ENCODE peak calls at places on chromosomes 3 and 15, in five cellular contexts. X is body of pancreas, J is Caco-2, O is A549, Q is astrocyte of the spinal cord. Y is an unnamed sample.

GRCh38 chr3:147415337-147415736 is 6.2 kb downstream of the ZIC1 start:
- DNase-seq in X (no peak), J (no peak), O (no peak), Q (no peak), Y (no peak)

GRCh38 chr3:120816728-120817127 is 74.2 kb downstream of the GTF2E1 start:
- DNase-seq in X (peak), J (no peak), O (no peak), Q (no peak), Y (no peak)

GRCh38 chr15:39628131-39628482 is 47.2 kb downstream of the THBS1 start:
- DNase-seq in X (peak), J (peak), O (no peak), Q (no peak), Y (no peak)

GRCh38 chr15:96789999-96790398 is 459.5 kb downstream of the NR2F2 start:
- DNase-seq in X (no peak), J (no peak), O (no peak), Q (no peak), Y (no peak)

GRCh38 chr3:126135056-126135397 is 45.4 kb downstream of the ALDH1L1 start:
- DNase-seq in X (peak), J (no peak), O (no peak), Q (no peak), Y (no peak)

GRCh38 chr15:85027033-85027380 is 45.4 kb downstream of the PDE8A start:
- DNase-seq in X (no peak), J (no peak), O (no peak), Q (no peak), Y (peak)

GRCh38 chr15:61974759-61975158 is 85.5 kb downstream of the VPS13C start:
- DNase-seq in X (no peak), J (no peak), O (no peak), Q (no peak), Y (no peak)

GRCh38 chr3:129950318-129951046 is 24.0 kb upstream of the TRH start:
- DNase-seq in X (peak), J (no peak), O (no peak), Q (no peak), Y (no peak)

GRCh38 chr3:123400169-123400568 is 48.7 kb downstream of the ADCY5 start:
- DNase-seq in X (no peak), J (no peak), O (no peak), Q (no peak), Y (no peak)

DNA sequence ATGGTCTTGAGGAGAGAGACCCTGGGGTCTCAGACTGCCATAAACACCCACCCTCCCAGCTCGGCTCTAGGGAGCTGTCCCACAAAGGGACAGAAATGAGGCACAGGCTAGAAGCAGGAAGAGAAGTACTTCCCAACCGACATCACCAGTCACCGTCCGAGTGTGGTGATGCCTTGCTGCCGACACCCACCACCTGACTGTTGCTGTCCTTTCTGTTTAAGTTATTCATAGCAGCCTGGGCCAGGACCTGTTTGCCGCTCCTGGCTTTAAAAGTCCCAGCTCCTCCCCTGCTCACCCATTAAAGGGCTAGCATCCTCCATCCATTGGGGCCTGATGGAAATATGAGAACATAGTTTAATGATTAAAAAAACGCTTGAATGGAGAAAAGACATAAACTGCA is 13.2 kb upstream of the SPG11 start:
- DNase-seq in X (no peak), J (no peak), O (no peak), Q (no peak), Y (no peak)
- H3K4me3 ChIP-seq in X (no peak), J (no peak), O (no peak), Q (no peak), Y (no peak)

GRCh38 chr15:98547741-98548166 is 100.6 kb upstream of the IGF1R start:
- DNase-seq in X (no peak), J (no peak), O (no peak), Q (peak), Y (no peak)
- H3K4me3 ChIP-seq in X (peak), J (peak), O (peak), Q (peak), Y (no peak)

GRCh38 chr3:52317178-52317577 is 1.1 kb downstream of the DNAH1 start:
- DNase-seq in X (no peak), J (no peak), O (no peak), Q (no peak), Y (no peak)
- H3K4me3 ChIP-seq in X (no peak), J (no peak), O (no peak), Q (no peak), Y (no peak)

GRCh38 chr15:43517354-43518072 is at the start of gene MAP1A:
- DNase-seq in X (peak), J (peak), O (no peak), Q (peak), Y (peak)
- H3K4me3 ChIP-seq in X (no peak), J (peak), O (no peak), Q (peak), Y (peak)

GRCh38 chr15:74122403-74123130 is 7.8 kb upstream of the ISLR2 start:
- DNase-seq in X (no peak), J (no peak), O (no peak), Q (no peak), Y (no peak)

GRCh38 chr15:74123131-74123429 is 7.3 kb upstream of the ISLR2 start:
- DNase-seq in X (no peak), J (no peak), O (no peak), Q (no peak), Y (peak)

GRCh38 chr15:74121040-74121439 is 9.3 kb upstream of the ISLR2 start:
- DNase-seq in X (no peak), J (no peak), O (no peak), Q (no peak), Y (peak)

GRCh38 chr15:74120426-74120825 is 10.0 kb upstream of the ISLR2 start:
- DNase-seq in X (no peak), J (no peak), O (no peak), Q (no peak), Y (peak)

GRCh38 chr15:74121858-74122257 is 8.5 kb upstream of the ISLR2 start:
- DNase-seq in X (no peak), J (no peak), O (no peak), Q (no peak), Y (peak)
- H3K4me3 ChIP-seq in X (no peak), J (no peak), O (no peak), Q (no peak), Y (no peak)

GRCh38 chr3:169658311-169658931 is 5.1 kb downstream of the MECOM start:
- DNase-seq in X (peak), J (no peak), O (no peak), Q (no peak), Y (peak)
- H3K4me3 ChIP-seq in X (no peak), J (no peak), O (no peak), Q (no peak), Y (peak)

GRCh38 chr3:38040400-38040799 is 1.4 kb downstream of the DLEC1 start:
- DNase-seq in X (no peak), J (no peak), O (no peak), Q (no peak), Y (no peak)
- H3K4me3 ChIP-seq in X (no peak), J (no peak), O (no peak), Q (no peak), Y (no peak)

GRCh38 chr15:55247276-55247675 is 42.3 kb downstream of the RAB27A start:
- DNase-seq in X (no peak), J (no peak), O (no peak), Q (no peak), Y (no peak)

GRCh38 chr15:55250951-55251350 is 38.7 kb downstream of the RAB27A start:
- DNase-seq in X (no peak), J (no peak), O (no peak), Q (no peak), Y (no peak)

GRCh38 chr15:55247766-55248427 is 41.7 kb downstream of the RAB27A start:
- DNase-seq in X (peak), J (no peak), O (no peak), Q (no peak), Y (no peak)

GRCh38 chr15:55250392-55250791 is 39.2 kb downstream of the RAB27A start:
- DNase-seq in X (peak), J (peak), O (peak), Q (peak), Y (no peak)

DNA sequence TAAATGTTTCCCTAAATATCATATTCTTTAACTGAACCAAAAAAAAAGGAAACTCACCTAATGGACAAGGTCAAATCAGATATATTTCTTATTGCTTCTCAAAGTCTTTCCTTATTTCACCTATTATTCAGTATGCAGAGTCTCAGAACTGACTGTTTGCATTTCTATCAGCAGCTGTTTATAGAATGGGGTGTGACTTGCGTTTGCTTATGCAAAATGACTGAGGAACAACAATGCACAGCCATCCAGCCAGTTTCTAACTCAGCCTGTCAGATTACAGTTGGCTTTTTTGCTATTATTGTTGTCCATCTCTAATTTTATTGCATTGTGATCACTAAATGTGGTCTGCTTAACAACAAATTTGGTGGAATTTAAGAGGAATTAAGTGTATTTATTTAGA is 40.7 kb downstream of the RAB27A start:
- DNase-seq in X (no peak), J (no peak), O (no peak), Q (no peak), Y (peak)
- H3K4me3 ChIP-seq in X (no peak), J (no peak), O (no peak), Q (no peak), Y (no peak)

GRCh38 chr3:128486157-128486691 is 6.8 kb downstream of the GATA2 start:
- DNase-seq in X (no peak), J (no peak), O (no peak), Q (no peak), Y (no peak)
- H3K4me3 ChIP-seq in X (no peak), J (no peak), O (peak), Q (peak), Y (peak)

DNA sequence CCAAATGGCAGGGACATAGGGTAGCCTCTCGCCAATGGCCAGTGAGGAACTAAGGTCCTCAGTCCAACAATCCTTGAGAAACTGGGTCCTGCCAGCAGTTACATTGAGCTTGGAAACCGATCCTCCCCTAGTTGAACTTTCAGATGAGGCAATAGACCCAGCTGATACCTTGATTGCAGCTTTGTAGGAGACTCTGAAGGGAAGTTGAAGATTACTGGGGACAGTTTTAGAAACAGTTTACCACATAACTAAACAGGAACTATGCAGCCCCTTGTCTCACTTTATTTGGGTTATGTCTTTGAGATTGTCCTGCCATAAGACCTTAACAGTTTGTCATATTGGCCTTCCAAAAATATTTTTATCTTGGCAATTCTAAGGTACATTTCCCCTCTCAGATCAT is 304.1 kb upstream of the TBC1D5 start:
- DNase-seq in X (no peak), J (no peak), O (no peak), Q (no peak), Y (no peak)
- H3K4me3 ChIP-seq in X (no peak), J (no peak), O (no peak), Q (no peak), Y (no peak)

Y was measured in HAP-1.